ENCODE peak calls at places on chromosomes 16 and 17, in four cellular contexts. One of them, this sample, is unnamed.

GRCh38 chr17:32693135-32693897 is 183.6 kb downstream of the MYO1D start:
- DNase-seq in fibroblast of the aortic adventitia: no peak
- DNase-seq in right atrium auricular region: no peak
- DNase-seq in IMR-90: no peak
- DNase-seq in this sample: no peak

GRCh38 chr16:84339316-84339715 is 29.0 kb upstream of the ATP2C2 start:
- DNase-seq in fibroblast of the aortic adventitia: no peak
- DNase-seq in right atrium auricular region: no peak
- DNase-seq in IMR-90: no peak
- DNase-seq in this sample: no peak

GRCh38 chr16:56343661-56344517 is 81.5 kb downstream of the AMFR start:
- DNase-seq in fibroblast of the aortic adventitia: no peak
- DNase-seq in right atrium auricular region: no peak
- DNase-seq in IMR-90: no peak
- DNase-seq in this sample: no peak

GRCh38 chr16:58733248-58733670 is 857 bp downstream of the GOT2 start:
- DNase-seq in fibroblast of the aortic adventitia: peak
- DNase-seq in right atrium auricular region: no peak
- DNase-seq in IMR-90: peak
- DNase-seq in this sample: peak

GRCh38 chr17:49995055-49995738 is at the start of gene DLX3:
- DNase-seq in fibroblast of the aortic adventitia: peak
- DNase-seq in right atrium auricular region: peak
- DNase-seq in IMR-90: peak
- DNase-seq in this sample: peak

GRCh38 chr17:50967795-50968194 is 101.6 kb upstream of the TOB1 start:
- DNase-seq in fibroblast of the aortic adventitia: peak
- DNase-seq in right atrium auricular region: no peak
- DNase-seq in IMR-90: peak
- DNase-seq in this sample: no peak

GRCh38 chr16:57923841-57924240 is 47.1 kb downstream of the CNGB1 start:
- DNase-seq in fibroblast of the aortic adventitia: no peak
- DNase-seq in right atrium auricular region: no peak
- DNase-seq in IMR-90: no peak
- DNase-seq in this sample: no peak

GRCh38 chr16:84478172-84478948 is 26.1 kb downstream of the MEAK7 start:
- DNase-seq in fibroblast of the aortic adventitia: peak
- DNase-seq in right atrium auricular region: peak
- DNase-seq in IMR-90: peak
- DNase-seq in this sample: peak

GRCh38 chr17:20267459-20267842 is 199.9 kb downstream of the LGALS9B start:
- DNase-seq in fibroblast of the aortic adventitia: no peak
- DNase-seq in right atrium auricular region: no peak
- DNase-seq in IMR-90: no peak
- DNase-seq in this sample: no peak

GRCh38 chr16:54974391-54974790 is 43.7 kb downstream of the IRX5 start:
- DNase-seq in fibroblast of the aortic adventitia: no peak
- DNase-seq in right atrium auricular region: no peak
- DNase-seq in IMR-90: no peak
- DNase-seq in this sample: no peak

GRCh38 chr17:42833771-42834422 is 700 bp downstream of the PSME3 start:
- DNase-seq in fibroblast of the aortic adventitia: no peak
- DNase-seq in right atrium auricular region: no peak
- DNase-seq in IMR-90: no peak
- DNase-seq in this sample: no peak

GRCh38 chr17:42365136-42365535 is 23.1 kb downstream of the STAT3 start:
- DNase-seq in fibroblast of the aortic adventitia: peak
- DNase-seq in right atrium auricular region: no peak
- DNase-seq in IMR-90: peak
- DNase-seq in this sample: peak

GRCh38 chr16:56669005-56669839 is at the start of gene MT1H:
- DNase-seq in fibroblast of the aortic adventitia: no peak
- DNase-seq in right atrium auricular region: no peak
- DNase-seq in IMR-90: no peak
- DNase-seq in this sample: no peak

GRCh38 chr16:20023190-20023589 is 50.5 kb downstream of the GPR139 start:
- DNase-seq in fibroblast of the aortic adventitia: peak
- DNase-seq in right atrium auricular region: no peak
- DNase-seq in IMR-90: peak
- DNase-seq in this sample: peak

GRCh38 chr17:8016632-8017424 is 14.4 kb downstream of the GUCY2D start:
- DNase-seq in fibroblast of the aortic adventitia: peak
- DNase-seq in right atrium auricular region: peak
- DNase-seq in IMR-90: no peak
- DNase-seq in this sample: no peak

GRCh38 chr16:73002836-73003235 is 45.1 kb downstream of the ZFHX3 start:
- DNase-seq in fibroblast of the aortic adventitia: no peak
- DNase-seq in right atrium auricular region: no peak
- DNase-seq in IMR-90: peak
- DNase-seq in this sample: peak

GRCh38 chr16:53022374-53022773 is 30.3 kb downstream of the CHD9NB start:
- DNase-seq in fibroblast of the aortic adventitia: peak
- DNase-seq in right atrium auricular region: no peak
- DNase-seq in IMR-90: peak
- DNase-seq in this sample: peak

GRCh38 chr17:36717088-36717487 is 115.7 kb downstream of the MRM1 start:
- DNase-seq in fibroblast of the aortic adventitia: no peak
- DNase-seq in right atrium auricular region: no peak
- DNase-seq in IMR-90: no peak
- DNase-seq in this sample: no peak

GRCh38 chr17:2335726-2336214 is 487 bp downstream of the TSR1 start:
- DNase-seq in fibroblast of the aortic adventitia: no peak
- DNase-seq in right atrium auricular region: no peak
- DNase-seq in IMR-90: no peak
- DNase-seq in this sample: no peak

GRCh38 chr16:85910073-85910853 is 11.3 kb downstream of the IRF8 start:
- DNase-seq in fibroblast of the aortic adventitia: no peak
- DNase-seq in right atrium auricular region: no peak
- DNase-seq in IMR-90: no peak
- DNase-seq in this sample: no peak

GRCh38 chr16:24070851-24071250 is 185.3 kb upstream of the CACNG3 start:
- DNase-seq in fibroblast of the aortic adventitia: no peak
- DNase-seq in right atrium auricular region: peak
- DNase-seq in IMR-90: peak
- DNase-seq in this sample: no peak

GRCh38 chr16:15876503-15876902 is 11.9 kb downstream of the CEP20 start:
- DNase-seq in fibroblast of the aortic adventitia: no peak
- DNase-seq in right atrium auricular region: no peak
- DNase-seq in IMR-90: no peak
- DNase-seq in this sample: no peak

GRCh38 chr17:1485748-1486376 is 6.6 kb downstream of the MYO1C start:
- DNase-seq in fibroblast of the aortic adventitia: peak
- DNase-seq in right atrium auricular region: peak
- DNase-seq in IMR-90: peak
- DNase-seq in this sample: peak

GRCh38 chr17:266701-267656 is 85.5 kb upstream of the DOC2B start:
- DNase-seq in fibroblast of the aortic adventitia: peak
- DNase-seq in right atrium auricular region: peak
- DNase-seq in IMR-90: no peak
- DNase-seq in this sample: no peak

GRCh38 chr17:74018116-74018515 is 185.4 kb upstream of the RPL38 start:
- DNase-seq in fibroblast of the aortic adventitia: no peak
- DNase-seq in right atrium auricular region: no peak
- DNase-seq in IMR-90: no peak
- DNase-seq in this sample: no peak

GRCh38 chr16:2388875-2389433 is 40.3 kb upstream of the CCNF start:
- DNase-seq in fibroblast of the aortic adventitia: peak
- DNase-seq in right atrium auricular region: peak
- DNase-seq in IMR-90: peak
- DNase-seq in this sample: peak

GRCh38 chr17:17060930-17061329 is 18.7 kb downstream of the MPRIP start:
- DNase-seq in fibroblast of the aortic adventitia: no peak
- DNase-seq in right atrium auricular region: no peak
- DNase-seq in IMR-90: no peak
- DNase-seq in this sample: no peak

GRCh38 chr17:19003966-19004600 is 481 bp downstream of the FAM83G start:
- DNase-seq in fibroblast of the aortic adventitia: peak
- DNase-seq in right atrium auricular region: no peak
- DNase-seq in IMR-90: peak
- DNase-seq in this sample: no peak

GRCh38 chr16:12066823-12067222 is 90.3 kb downstream of the SNX29 start:
- DNase-seq in fibroblast of the aortic adventitia: no peak
- DNase-seq in right atrium auricular region: no peak
- DNase-seq in IMR-90: no peak
- DNase-seq in this sample: no peak

GRCh38 chr16:67154578-67155304 is 3.9 kb upstream of the B3GNT9 start:
- DNase-seq in fibroblast of the aortic adventitia: no peak
- DNase-seq in right atrium auricular region: no peak
- DNase-seq in IMR-90: no peak
- DNase-seq in this sample: no peak
- H3K4me3 ChIP-seq in fibroblast of the aortic adventitia: no peak
- H3K4me3 ChIP-seq in right atrium auricular region: no peak
- H3K4me3 ChIP-seq in IMR-90: no peak
- H3K4me3 ChIP-seq in this sample: no peak

GRCh38 chr17:81329927-81330883 is 35.1 kb upstream of the SLC38A10 start:
- DNase-seq in fibroblast of the aortic adventitia: no peak
- DNase-seq in right atrium auricular region: no peak
- DNase-seq in IMR-90: no peak
- DNase-seq in this sample: no peak
- TF ChIP-seq CTCF in fibroblast of the aortic adventitia: no peak
- TF ChIP-seq CTCF in right atrium auricular region: no peak
- TF ChIP-seq CTCF in IMR-90: no peak
- TF ChIP-seq CTCF in this sample: no peak

GRCh38 chr16:851871-852270 is 51.3 kb upstream of the GNG13 start:
- DNase-seq in fibroblast of the aortic adventitia: no peak
- DNase-seq in right atrium auricular region: no peak
- DNase-seq in IMR-90: no peak
- DNase-seq in this sample: no peak

GRCh38 chr16:852451-853185 is 52.1 kb upstream of the GNG13 start:
- DNase-seq in fibroblast of the aortic adventitia: no peak
- DNase-seq in right atrium auricular region: no peak
- DNase-seq in IMR-90: no peak
- DNase-seq in this sample: no peak

GRCh38 chr16:851209-851810 is 50.8 kb upstream of the GNG13 start:
- DNase-seq in fibroblast of the aortic adventitia: no peak
- DNase-seq in right atrium auricular region: no peak
- DNase-seq in IMR-90: no peak
- DNase-seq in this sample: no peak

GRCh38 chr16:848510-849253 is 48.1 kb upstream of the GNG13 start:
- DNase-seq in fibroblast of the aortic adventitia: no peak
- DNase-seq in right atrium auricular region: no peak
- DNase-seq in IMR-90: no peak
- DNase-seq in this sample: no peak

DNA sequence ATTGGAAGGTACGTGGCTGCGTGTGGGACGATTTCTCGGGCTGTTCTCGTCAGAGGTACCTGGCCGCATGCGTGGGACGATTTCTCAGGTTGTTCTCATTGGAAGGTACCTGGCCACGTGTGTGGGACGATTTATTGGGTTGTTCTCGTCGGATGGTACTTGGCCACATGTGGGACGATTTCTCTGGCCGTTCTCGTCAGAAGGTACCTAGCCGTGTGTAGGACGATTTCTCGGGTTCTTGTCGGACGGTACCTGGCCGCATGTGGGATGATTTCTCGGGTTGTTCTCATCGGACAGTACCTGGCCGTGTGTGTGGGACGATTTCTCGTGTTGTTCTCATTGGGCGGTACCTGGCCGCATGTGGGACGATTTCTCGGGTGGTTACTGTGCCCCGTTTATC is 50.1 kb upstream of the GNG13 start:
- DNase-seq in fibroblast of the aortic adventitia: no peak
- DNase-seq in right atrium auricular region: no peak
- DNase-seq in IMR-90: no peak
- DNase-seq in this sample: no peak
- H3K4me3 ChIP-seq in fibroblast of the aortic adventitia: no peak
- H3K4me3 ChIP-seq in right atrium auricular region: no peak
- H3K4me3 ChIP-seq in IMR-90: no peak
- H3K4me3 ChIP-seq in this sample: no peak

DNA sequence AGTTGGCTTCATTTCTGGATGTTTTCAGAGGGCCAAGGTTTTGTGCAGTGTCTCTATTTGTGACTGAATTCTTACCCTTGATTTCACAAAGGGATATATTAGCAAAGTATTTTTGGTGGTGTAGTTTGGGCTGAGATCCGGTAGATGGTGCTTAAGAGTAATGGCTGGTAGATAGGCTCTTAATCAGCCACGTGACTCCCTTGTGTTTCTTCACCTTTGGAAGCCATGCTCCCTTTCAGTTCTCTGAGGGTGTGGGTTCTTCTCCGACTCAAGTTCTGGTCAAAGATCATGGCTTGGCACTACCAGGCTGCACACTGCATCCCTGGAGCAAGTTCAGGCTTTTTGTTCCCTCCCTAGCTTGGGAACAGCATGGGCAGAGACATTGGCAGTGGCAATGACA is 887.3 kb downstream of the CDH8 start:
- DNase-seq in fibroblast of the aortic adventitia: no peak
- DNase-seq in right atrium auricular region: no peak
- DNase-seq in IMR-90: no peak
- DNase-seq in this sample: no peak
- TF ChIP-seq CTCF in fibroblast of the aortic adventitia: no peak
- TF ChIP-seq CTCF in right atrium auricular region: no peak
- TF ChIP-seq CTCF in IMR-90: no peak
- TF ChIP-seq CTCF in this sample: no peak

DNA sequence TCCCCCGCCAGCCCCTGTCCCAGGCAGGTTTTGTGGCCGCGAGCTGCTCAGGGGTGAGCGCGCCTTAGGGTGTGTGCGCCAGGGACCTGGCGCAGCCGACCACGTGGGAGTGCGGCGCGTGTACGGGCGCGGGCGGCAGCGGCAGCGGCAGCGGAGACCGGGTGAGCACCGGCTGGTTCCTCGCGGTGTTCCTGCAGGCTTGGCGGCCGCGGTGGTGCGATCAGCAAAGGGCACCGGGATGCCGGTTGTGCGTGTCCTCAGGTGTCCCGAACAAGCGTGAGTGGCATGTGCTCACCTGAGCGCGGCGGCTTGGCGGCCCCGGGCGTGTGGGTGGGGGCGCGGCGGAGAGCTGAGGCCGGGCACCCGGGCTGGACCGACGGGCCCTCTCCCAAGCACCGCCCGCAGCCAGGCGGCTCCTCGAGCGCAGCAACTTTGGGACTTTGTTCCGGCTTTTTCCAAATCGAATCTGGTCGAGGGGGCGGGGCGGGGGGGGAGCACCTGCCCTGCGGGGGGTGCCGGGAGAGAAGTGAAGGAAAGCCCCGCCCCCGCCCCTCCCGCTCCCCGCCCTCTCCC is 331 bp upstream of the HSD11B2 start:
- DNase-seq in fibroblast of the aortic adventitia: no peak
- DNase-seq in right atrium auricular region: no peak
- DNase-seq in IMR-90: no peak
- DNase-seq in this sample: no peak
- H3K4me3 ChIP-seq in fibroblast of the aortic adventitia: peak
- H3K4me3 ChIP-seq in right atrium auricular region: peak
- H3K4me3 ChIP-seq in IMR-90: peak
- H3K4me3 ChIP-seq in this sample: peak

GRCh38 chr17:79721993-79722671 is 8.6 kb upstream of the ENPP7 start:
- DNase-seq in fibroblast of the aortic adventitia: peak
- DNase-seq in right atrium auricular region: no peak
- DNase-seq in IMR-90: no peak
- DNase-seq in this sample: no peak
- TF ChIP-seq CTCF in fibroblast of the aortic adventitia: peak
- TF ChIP-seq CTCF in right atrium auricular region: no peak
- TF ChIP-seq CTCF in IMR-90: peak
- TF ChIP-seq CTCF in this sample: no peak

DNA sequence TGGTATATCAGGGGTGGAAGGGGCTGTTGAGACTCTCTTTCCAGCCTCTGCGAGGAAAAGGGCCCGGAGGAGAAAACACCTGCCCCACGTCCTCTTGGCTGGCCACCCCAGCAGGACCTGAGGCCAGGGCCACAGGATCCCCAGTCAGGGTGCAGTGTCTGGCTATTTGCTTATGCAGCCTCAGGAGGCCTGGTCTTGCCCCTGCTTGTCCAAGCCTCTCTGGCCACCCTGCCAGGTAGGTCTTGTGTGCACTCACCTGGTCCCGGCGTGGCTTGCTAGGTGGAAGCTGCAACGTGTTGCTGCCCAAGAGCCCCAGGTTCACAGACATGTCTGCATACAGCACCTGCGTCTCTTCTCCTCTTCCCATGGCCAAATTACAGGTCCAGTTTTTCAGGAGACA is 549 bp downstream of the TMEM238L start:
- DNase-seq in fibroblast of the aortic adventitia: no peak
- DNase-seq in right atrium auricular region: no peak
- DNase-seq in IMR-90: no peak
- DNase-seq in this sample: no peak
- H3K4me3 ChIP-seq in fibroblast of the aortic adventitia: no peak
- H3K4me3 ChIP-seq in right atrium auricular region: no peak
- H3K4me3 ChIP-seq in IMR-90: no peak
- H3K4me3 ChIP-seq in this sample: no peak